ENCODE peak calls at places on chromosomes 13 and 19, in seven cellular contexts. O is BE2C; I is lower lobe of right lung; C is GF-D8; L is brain pericyte; X is stimulated activated CD4-positive, alpha-beta T cell treated with anti-CD3 and anti-CD28 coated beads, Interleukin-15, amount 100 ng/mL, for 1 hour; S is activated naive CD8-positive, alpha-beta T cell treated with anti-CD3 and anti-CD28 coated beads for 36 hours. J is an unnamed sample.

GRCh38 chr13:26600345-26600761 is 42.9 kb downstream of the WASF3 start:
- DNase-seq in O (no peak), L (no peak), I (no peak), X (no peak), S (no peak), C (no peak), J (no peak)

GRCh38 chr19:18259848-18260247 is 14.4 kb downstream of the IQCN start:
- DNase-seq in S (no peak), O (no peak), C (no peak), I (no peak), X (no peak), L (no peak), J (no peak)

GRCh38 chr13:105638446-105638845 is 897.0 kb downstream of the EFNB2 start:
- DNase-seq in X (no peak), I (no peak), L (no peak), S (no peak), C (no peak), O (no peak), J (no peak)

GRCh38 chr19:41575998-41576397 is at the start of gene CEACAM21:
- DNase-seq in I (peak), O (no peak), X (no peak), L (no peak), S (peak), C (peak), J (peak)

GRCh38 chr19:12497032-12497431 is 12.4 kb upstream of the ZNF709 start:
- DNase-seq in C (no peak), O (no peak), S (no peak), I (no peak), X (no peak), L (no peak), J (no peak)

GRCh38 chr19:56821209-56821608 is 19.3 kb downstream of the PEG3 start:
- DNase-seq in X (no peak), I (no peak), S (no peak), O (no peak), L (no peak), C (no peak), J (no peak)

GRCh38 chr13:19860884-19861655 is 2.4 kb downstream of the ZMYM5 start:
- DNase-seq in I (no peak), S (no peak), O (no peak), C (no peak), X (no peak), L (no peak), J (no peak)

GRCh38 chr19:48461982-48462655 is 6.7 kb downstream of the KCNJ14 start:
- DNase-seq in I (no peak), L (no peak), C (no peak), X (no peak), S (no peak), O (no peak), J (no peak)